ENCODE peak calls at places on chromosome 4, in five cellular contexts. W is MM.1S, Q is PC-3, H is endothelial cell of umbilical vein, I is SK-N-SH. Y is an unnamed sample. For H3K9me3, the result is how much of the 10 kb centered on the place peaks cover.

GRCh38 chr4:163553146-163553545 is 58.7 kb downstream of the TMA16 start:
- DNase-seq in W (no peak), Q (no peak), H (no peak), I (no peak), Y (no peak)

GRCh38 chr4:53196872-53197759 is 168.7 kb downstream of the SCFD2 start:
- DNase-seq in W (peak), Q (peak), H (peak), I (peak), Y (peak)

GRCh38 chr4:180925800-180926199 is 1317.4 kb upstream of the TENM3 start:
- DNase-seq in W (no peak), Q (peak), H (no peak), I (no peak), Y (no peak)

GRCh38 chr4:143482753-143483362 is 30.6 kb upstream of the SMARCA5 start:
- DNase-seq in W (peak), Q (peak), H (peak), I (peak), Y (peak)

GRCh38 chr4:101439926-101440325 is 92.6 kb upstream of the PPP3CA start:
- DNase-seq in W (no peak), Q (no peak), H (no peak), I (no peak), Y (no peak)

GRCh38 chr4:41155194-41155830 is 59.0 kb downstream of the APBB2 start:
- DNase-seq in W (no peak), Q (no peak), H (peak), I (no peak), Y (no peak)

GRCh38 chr4:100497729-100498250 is 20.0 kb downstream of the EMCN start:
- DNase-seq in W (no peak), Q (no peak), H (peak), I (no peak), Y (no peak)

GRCh38 chr4:142549726-142550463 is 296.2 kb downstream of the INPP4B start:
- DNase-seq in W (no peak), Q (peak), H (peak), I (no peak), Y (no peak)

GRCh38 chr4:151409470-151410313 is 716 bp downstream of the FHIP1A start:
- DNase-seq in W (no peak), Q (peak), H (no peak), I (peak), Y (no peak)

GRCh38 chr4:56468097-56468422 is 643 bp downstream of the SRP72 start:
- DNase-seq in W (peak), Q (peak), H (peak), I (peak), Y (no peak)

GRCh38 chr4:86594559-86595425 is 677 bp downstream of the PTPN13 start:
- DNase-seq in W (peak), Q (peak), H (peak), I (peak), Y (peak)

GRCh38 chr4:169663894-169664293 is 43.5 kb downstream of the CLCN3 start:
- DNase-seq in W (no peak), Q (no peak), H (peak), I (no peak), Y (no peak)

GRCh38 chr4:95779447-95779846 is 60.4 kb upstream of the PDHA2 start:
- DNase-seq in W (no peak), Q (peak), H (no peak), I (no peak), Y (no peak)

GRCh38 chr4:171962110-171962509 is 148.9 kb downstream of the GALNTL6 start:
- DNase-seq in W (no peak), Q (no peak), H (no peak), I (no peak), Y (no peak)

DNA sequence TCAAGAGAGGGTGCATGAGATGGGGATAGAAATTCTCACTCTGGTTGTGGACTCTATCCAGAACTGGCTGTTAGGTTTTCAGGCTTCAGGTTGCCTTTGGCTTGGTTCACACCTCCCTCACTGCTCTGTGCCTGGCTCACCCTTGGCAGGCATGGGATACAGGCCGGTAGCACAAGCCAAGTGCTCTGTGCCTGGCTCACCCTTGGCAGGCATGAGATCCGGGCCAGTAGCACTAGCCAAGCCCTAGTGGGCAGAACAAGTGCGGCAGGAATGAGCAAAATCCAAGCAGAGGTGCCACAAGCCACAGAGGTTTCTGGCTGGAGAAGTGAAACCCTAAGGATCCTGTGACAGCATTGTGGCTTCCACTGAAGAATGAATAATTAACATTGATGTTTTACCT is 1642.3 kb downstream of the C4orf33 start:
- DNase-seq in W (no peak), Q (no peak), H (no peak), I (no peak), Y (no peak)
- H3K9me3 ChIP-seq in W (under half), Q (under half), H (under half), I (under half), Y (under half)

GRCh38 chr4:5051692-5052423 is 578 bp downstream of the STK32B start:
- DNase-seq in W (no peak), Q (no peak), H (peak), I (no peak), Y (no peak)

GRCh38 chr4:5048721-5049120 is 2.6 kb upstream of the STK32B start:
- DNase-seq in W (no peak), Q (no peak), H (no peak), I (no peak), Y (no peak)

GRCh38 chr4:5051210-5051691 is at the start of gene STK32B:
- DNase-seq in W (peak), Q (peak), H (peak), I (peak), Y (no peak)

GRCh38 chr4:5052424-5052702 is 1.1 kb downstream of the STK32B start:
- DNase-seq in W (no peak), Q (no peak), H (no peak), I (no peak), Y (no peak)

GRCh38 chr4:5050520-5050955 is 742 bp upstream of the STK32B start:
- DNase-seq in W (peak), Q (peak), H (peak), I (peak), Y (peak)
- H3K9ac ChIP-seq in W (peak), Q (peak), H (peak), I (peak), Y (peak)

DNA sequence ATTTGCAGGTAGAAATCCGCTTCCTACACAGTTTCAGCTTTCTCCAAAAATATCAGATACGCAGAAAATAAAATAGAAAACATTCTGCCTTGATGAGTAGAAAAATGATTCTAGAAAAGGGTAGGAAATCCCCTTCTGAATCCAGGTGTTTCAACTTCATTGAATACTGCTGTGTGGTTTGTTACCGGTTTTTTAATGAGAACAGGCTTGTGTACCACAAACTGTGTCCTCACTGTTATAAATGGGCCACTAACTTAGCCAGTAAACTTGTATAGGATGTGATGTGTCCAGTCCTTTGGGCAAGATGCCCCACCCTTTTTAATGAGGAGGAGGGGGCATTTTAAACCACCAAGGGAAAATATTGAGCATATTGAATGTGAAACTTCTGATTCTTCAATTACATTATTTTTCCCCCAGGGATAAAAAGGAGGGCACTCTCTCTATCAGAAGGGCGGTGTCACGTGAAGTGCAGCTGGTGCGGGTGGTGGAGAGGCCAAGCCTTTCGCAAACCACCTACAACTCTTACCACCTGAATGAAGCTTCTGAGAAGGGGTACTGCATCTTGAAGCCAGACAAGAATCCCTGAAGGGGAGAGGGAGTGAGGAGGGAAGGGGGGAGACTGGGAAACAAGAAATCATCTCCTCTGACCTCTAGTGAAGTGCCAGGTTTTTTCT is 4.5 kb downstream of the CXXC4 start:
- DNase-seq in W (peak), Q (no peak), H (no peak), I (peak), Y (no peak)
- H3K27ac ChIP-seq in W (peak), Q (no peak), H (no peak), I (no peak), Y (no peak)

GRCh38 chr4:54228064-54228527 is 997 bp upstream of the PDGFRA start:
- DNase-seq in W (peak), Q (peak), H (no peak), I (peak), Y (no peak)
- H3K9me3 ChIP-seq in W (under half), Q (under half), H (under half), I (under half), Y (under half)

GRCh38 chr4:189785257-189785656 is 155.4 kb upstream of the FRG1 start:
- DNase-seq in W (no peak), Q (no peak), H (no peak), I (no peak), Y (no peak)
- H3K9ac ChIP-seq in W (no peak), Q (no peak), H (no peak), I (no peak), Y (no peak)

GRCh38 chr4:118927976-118928375 is 39.3 kb downstream of the SYNPO2 start:
- DNase-seq in W (no peak), Q (no peak), H (no peak), I (no peak), Y (no peak)
- H3K27ac ChIP-seq in W (no peak), Q (no peak), H (no peak), I (peak), Y (no peak)

DNA sequence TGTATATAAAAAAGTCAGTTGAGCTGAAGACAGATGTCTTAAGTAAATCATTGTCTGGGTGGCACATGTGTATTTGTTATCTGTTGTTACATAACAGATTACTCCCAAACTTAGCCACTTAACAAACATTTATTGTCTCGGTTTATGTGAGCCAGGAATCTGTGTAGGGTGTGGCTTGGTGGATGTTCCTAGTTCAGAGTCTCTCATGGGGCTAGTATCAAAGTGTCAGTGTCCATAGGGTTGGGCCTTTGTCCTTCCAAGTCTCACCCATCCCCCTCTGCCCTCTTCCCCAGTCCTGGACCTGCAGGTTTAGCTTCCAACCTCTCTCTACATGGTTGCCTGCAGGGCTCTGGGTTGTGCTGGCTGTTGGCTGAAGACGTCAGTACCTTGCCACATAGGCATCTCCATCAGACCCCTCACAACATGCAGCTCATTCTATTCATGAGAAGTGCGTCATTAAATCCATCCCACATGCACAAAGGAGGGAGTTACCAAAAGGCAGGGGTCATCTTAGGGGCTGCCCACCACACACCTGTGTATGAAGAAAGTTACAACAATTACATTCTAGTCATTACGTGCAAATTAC is 127.5 kb downstream of the HS3ST1 start:
- DNase-seq in W (no peak), Q (no peak), H (no peak), I (no peak), Y (no peak)
- H3K9me3 ChIP-seq in W (under half), Q (under half), H (under half), I (under half), Y (under half)

Y was measured in SK-N-MC.